ENCODE peak calls at places on chromosomes 12 and 14, in eight cellular contexts. P is A673, V is cardiac fibroblast, S is AG09309, R is GM06990, J is endothelial cell of umbilical vein, Z is stomach, O is PC-3. T is an unnamed sample.

GRCh38 chr12:109962388-109962787 is 33.8 kb downstream of the GIT2 start:
- DNase-seq in S (no peak), P (no peak), Z (no peak), O (no peak), J (no peak), R (no peak), V (no peak), T (peak; percentile 55)

GRCh38 chr12:122793685-122794106 is 19.3 kb downstream of the CCDC62 start:
- DNase-seq in Z (no peak), R (peak; percentile 18), V (peak; percentile 80), P (peak; percentile 70), J (peak; percentile 75), S (peak; percentile 17), O (peak; percentile 76), T (peak; percentile 34)

GRCh38 chr12:123602651-123603195 is 824 bp downstream of the DDX55 start:
- DNase-seq in Z (peak; percentile 18), V (peak; percentile 22), R (no peak), P (no peak), S (no peak), J (no peak), O (no peak), T (no peak)

GRCh38 chr12:51827925-51828818 is 20.3 kb downstream of the FIGNL2 start:
- DNase-seq in R (no peak), Z (peak; percentile 70), O (peak; percentile 86), V (peak; percentile 76), J (peak; percentile 16), S (no peak), P (no peak), T (peak; percentile 57)

GRCh38 chr12:1435456-1435855 is 158.9 kb downstream of the FBXL14 start:
- DNase-seq in R (no peak), Z (no peak), P (no peak), O (no peak), S (no peak), J (peak; percentile 40), V (peak; percentile 41), T (peak; percentile 49)

GRCh38 chr12:130874696-130875095 is 2.8 kb downstream of the RAN start:
- DNase-seq in Z (no peak), R (no peak), P (no peak), J (no peak), O (no peak), V (no peak), S (no peak), T (no peak)

GRCh38 chr14:41295734-41296133 is 310.9 kb upstream of the LRFN5 start:
- DNase-seq in O (no peak), S (no peak), V (no peak), Z (no peak), P (no peak), J (no peak), R (no peak), T (no peak)

GRCh38 chr12:131897276-131897675 is 2.9 kb downstream of the ULK1 start:
- DNase-seq in J (no peak), O (no peak), V (no peak), S (no peak), R (no peak), Z (no peak), P (no peak), T (no peak)

GRCh38 chr12:132827763-132828703 is 636 bp downstream of the GOLGA3 start:
- DNase-seq in O (peak; percentile 77), V (peak; percentile 87), Z (peak; percentile 58), S (peak; percentile 38), R (peak; percentile 47), J (peak; percentile 69), P (no peak), T (peak; percentile 65)

GRCh38 chr12:18074001-18074400 is 16.0 kb downstream of the RERGL start:
- DNase-seq in R (no peak), S (no peak), V (no peak), J (no peak), O (peak; percentile 67), Z (no peak), P (no peak), T (no peak)

GRCh38 chr12:58933068-58933681 is 12.9 kb upstream of the LRIG3 start:
- DNase-seq in P (no peak), S (no peak), V (no peak), J (no peak), Z (no peak), R (no peak), O (no peak), T (no peak)
- TF ChIP-seq CTCF in P (no peak), S (no peak), V (no peak), J (no peak), Z (no peak), R (no peak), O (no peak), T (no peak)

GRCh38 chr14:34710744-34711143 is 3.6 kb downstream of the CFL2 start:
- DNase-seq in J (peak; percentile 6), O (no peak), Z (no peak), V (peak; percentile 18), P (no peak), R (no peak), S (no peak), T (no peak)

GRCh38 chr14:34713681-34714319 is 593 bp downstream of the CFL2 start:
- DNase-seq in R (no peak), O (peak; percentile 68), J (peak; percentile 70), V (peak; percentile 87), S (no peak), P (peak; percentile 40), Z (peak; percentile 27), T (peak; percentile 76)

GRCh38 chr14:34713122-34713680 is 1.2 kb downstream of the CFL2 start:
- DNase-seq in O (no peak), Z (no peak), J (no peak), V (no peak), P (no peak), R (no peak), S (no peak), T (no peak)

GRCh38 chr14:34711169-34711568 is 3.2 kb downstream of the CFL2 start:
- DNase-seq in O (peak; percentile 33), V (peak; percentile 88), Z (no peak), P (peak; percentile 63), S (peak; percentile 76), J (peak; percentile 24), R (peak; percentile 22), T (peak; percentile 94)

GRCh38 chr14:34711808-34712712 is 2.3 kb downstream of the CFL2 start:
- DNase-seq in J (no peak), P (no peak), V (peak; percentile 33), O (no peak), S (no peak), Z (no peak), R (no peak), T (no peak)
- H3K4me3 ChIP-seq in J (no peak overlapping the region), P (no peak overlapping the region), V (no peak overlapping the region), O (peak overlapping the region; percentile 24), S (no peak overlapping the region), Z (no peak overlapping the region), R (no peak overlapping the region), T (peak overlapping the region; percentile 72)

DNA sequence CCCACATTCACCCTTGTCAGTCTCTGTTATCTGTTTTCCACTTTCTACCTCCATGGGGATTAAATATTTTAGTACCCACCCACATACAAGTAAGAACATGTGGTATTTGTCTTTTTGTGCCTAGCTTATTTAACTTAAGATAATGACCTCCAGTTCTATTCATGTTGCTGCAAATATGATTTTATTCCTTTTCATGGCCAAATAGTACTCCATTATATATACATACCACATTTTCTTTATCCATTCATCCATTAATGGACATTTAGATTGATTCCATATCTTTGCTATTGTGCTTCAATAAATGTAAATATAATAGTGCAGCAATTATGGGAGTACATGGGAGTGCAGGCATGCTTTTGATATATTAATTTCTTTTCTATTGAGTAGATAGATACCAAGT is 185.8 kb downstream of the RPAP3 start:
- DNase-seq in P (no peak), V (no peak), O (no peak), R (no peak), J (no peak), Z (no peak), S (no peak), T (no peak)
- TF ChIP-seq CTCF in P (no peak), V (no peak), O (no peak), R (no peak), J (no peak), Z (no peak), S (no peak), T (no peak)

GRCh38 chr12:4288296-4289019 is 14.9 kb downstream of the CCND2 start:
- DNase-seq in V (no peak), J (no peak), O (no peak), Z (no peak), S (no peak), R (no peak), P (no peak), T (no peak)

GRCh38 chr12:4290011-4290790 is 16.6 kb downstream of the CCND2 start:
- DNase-seq in S (no peak), O (no peak), P (no peak), Z (no peak), V (no peak), R (no peak), J (no peak), T (no peak)

GRCh38 chr12:4287325-4288290 is 14.0 kb downstream of the CCND2 start:
- DNase-seq in J (no peak), R (no peak), Z (no peak), O (peak; percentile 13), V (peak; percentile 55), S (no peak), P (no peak), T (no peak)

GRCh38 chr12:4286771-4287317 is 13.3 kb downstream of the CCND2 start:
- DNase-seq in P (no peak), O (no peak), S (no peak), V (no peak), J (no peak), R (no peak), Z (no peak), T (no peak)

GRCh38 chr12:4289334-4289878 is 15.8 kb downstream of the CCND2 start:
- DNase-seq in Z (no peak), O (no peak), V (no peak), R (no peak), S (no peak), J (no peak), P (no peak), T (no peak)
- H3K4me3 ChIP-seq in Z (no peak overlapping the region), O (no peak overlapping the region), V (no peak overlapping the region), R (no peak overlapping the region), S (no peak overlapping the region), J (no peak overlapping the region), P (no peak overlapping the region), T (no peak overlapping the region)

GRCh38 chr14:59429798-59430197 is 35.4 kb downstream of the GPR135 start:
- DNase-seq in Z (no peak), J (no peak), V (no peak), O (no peak), R (no peak), S (no peak), P (no peak), T (no peak)

GRCh38 chr14:59427653-59428578 is 37.3 kb downstream of the GPR135 start:
- DNase-seq in O (no peak), V (peak; percentile 90), J (no peak), R (no peak), P (no peak), S (no peak), Z (no peak), T (peak; percentile 81)

GRCh38 chr14:59424707-59425106 is 40.5 kb downstream of the GPR135 start:
- DNase-seq in S (no peak), O (no peak), R (no peak), Z (no peak), P (no peak), V (peak; percentile 75), J (no peak), T (no peak)

GRCh38 chr14:59425322-59425945 is 39.7 kb downstream of the GPR135 start:
- DNase-seq in R (no peak), P (no peak), O (peak; percentile 41), V (peak; percentile 79), J (no peak), Z (no peak), S (no peak), T (peak; percentile 71)

GRCh38 chr14:59428581-59429012 is 36.6 kb downstream of the GPR135 start:
- DNase-seq in V (peak; percentile 92), R (no peak), J (peak; percentile 53), P (no peak), Z (no peak), O (peak; percentile 54), S (no peak), T (peak; percentile 83)
- TF ChIP-seq CTCF in V (peak; percentile 52), R (no peak), J (peak; percentile 9), P (peak; percentile 30), Z (no peak), O (peak; percentile 79), S (peak; percentile 40), T (peak; percentile 41)